ENCODE peak calls at places on chromosomes 12 and 14, in five cellular contexts. One of them, this sample, is unnamed.

GRCh38 chr12:69405466-69405865 is 45.9 kb downstream of the YEATS4 start:
- DNase-seq in adipocyte: peak; percentile 96
- DNase-seq in caudate nucleus: no peak
- DNase-seq in Peyer's patch: no peak
- DNase-seq in ACHN: peak; percentile 98
- DNase-seq in this sample: peak; percentile 97

GRCh38 chr14:84250863-84251262 is 1279.1 kb upstream of the FLRT2 start:
- DNase-seq in adipocyte: no peak
- DNase-seq in caudate nucleus: no peak
- DNase-seq in Peyer's patch: no peak
- DNase-seq in ACHN: no peak
- DNase-seq in this sample: no peak

GRCh38 chr12:28569698-28570411 is 379.6 kb downstream of the CCDC91 start:
- DNase-seq in adipocyte: peak; percentile 84
- DNase-seq in caudate nucleus: no peak
- DNase-seq in Peyer's patch: no peak
- DNase-seq in ACHN: no peak
- DNase-seq in this sample: peak; percentile 68

GRCh38 chr12:63857771-63858670 is 13.5 kb downstream of the SRGAP1 start:
- DNase-seq in adipocyte: no peak
- DNase-seq in caudate nucleus: no peak
- DNase-seq in Peyer's patch: no peak
- DNase-seq in ACHN: no peak
- DNase-seq in this sample: peak; percentile 71

GRCh38 chr14:69763761-69764510 is 3.0 kb upstream of the SRSF5 start:
- DNase-seq in adipocyte: no peak
- DNase-seq in caudate nucleus: no peak
- DNase-seq in Peyer's patch: no peak
- DNase-seq in ACHN: no peak
- DNase-seq in this sample: no peak

GRCh38 chr14:99531221-99532096 is 50.2 kb downstream of the CCNK start:
- DNase-seq in adipocyte: peak; percentile 75
- DNase-seq in caudate nucleus: no peak
- DNase-seq in Peyer's patch: no peak
- DNase-seq in ACHN: no peak
- DNase-seq in this sample: peak; percentile 77

GRCh38 chr12:3752741-3753486 is at the start of gene CRACR2A:
- DNase-seq in adipocyte: peak; percentile 45
- DNase-seq in caudate nucleus: no peak
- DNase-seq in Peyer's patch: peak; percentile 89
- DNase-seq in ACHN: peak; percentile 83
- DNase-seq in this sample: peak; percentile 79

GRCh38 chr12:121580959-121581680 is at the start of gene KDM2B:
- DNase-seq in adipocyte: peak; percentile 67
- DNase-seq in caudate nucleus: no peak
- DNase-seq in Peyer's patch: peak; percentile 53
- DNase-seq in ACHN: no peak
- DNase-seq in this sample: peak; percentile 79

GRCh38 chr14:33958616-33959226 is 7.8 kb upstream of the EGLN3 start:
- DNase-seq in adipocyte: no peak
- DNase-seq in caudate nucleus: no peak
- DNase-seq in Peyer's patch: no peak
- DNase-seq in ACHN: no peak
- DNase-seq in this sample: no peak

GRCh38 chr14:76352639-76353281 is 23.2 kb upstream of the ESRRB start:
- DNase-seq in adipocyte: peak; percentile 74
- DNase-seq in caudate nucleus: no peak
- DNase-seq in Peyer's patch: peak; percentile 62
- DNase-seq in ACHN: peak; percentile 40
- DNase-seq in this sample: peak; percentile 56

GRCh38 chr14:103711516-103712431 is 3.5 kb downstream of the XRCC3 start:
- DNase-seq in adipocyte: no peak
- DNase-seq in caudate nucleus: no peak
- DNase-seq in Peyer's patch: no peak
- DNase-seq in ACHN: no peak
- DNase-seq in this sample: no peak

GRCh38 chr14:73815849-73816816 is 35.5 kb upstream of the PTGR2 start:
- DNase-seq in adipocyte: no peak
- DNase-seq in caudate nucleus: no peak
- DNase-seq in Peyer's patch: peak; percentile 21
- DNase-seq in ACHN: no peak
- DNase-seq in this sample: peak; percentile 66

GRCh38 chr14:54837508-54838149 is 65.0 kb downstream of the GCH1 start:
- DNase-seq in adipocyte: no peak
- DNase-seq in caudate nucleus: no peak
- DNase-seq in Peyer's patch: peak; percentile 52
- DNase-seq in ACHN: no peak
- DNase-seq in this sample: no peak

GRCh38 chr12:28320353-28320752 is 130.1 kb downstream of the CCDC91 start:
- DNase-seq in adipocyte: no peak
- DNase-seq in caudate nucleus: no peak
- DNase-seq in Peyer's patch: no peak
- DNase-seq in ACHN: no peak
- DNase-seq in this sample: no peak

GRCh38 chr14:100679707-100680438 is 46.8 kb upstream of the DLK1 start:
- DNase-seq in adipocyte: peak; percentile 90
- DNase-seq in caudate nucleus: no peak
- DNase-seq in Peyer's patch: no peak
- DNase-seq in ACHN: no peak
- DNase-seq in this sample: peak; percentile 96

GRCh38 chr14:102954081-102954789 is 31.8 kb downstream of the AMN start:
- DNase-seq in adipocyte: no peak
- DNase-seq in caudate nucleus: no peak
- DNase-seq in Peyer's patch: no peak
- DNase-seq in ACHN: no peak
- DNase-seq in this sample: no peak

GRCh38 chr14:101855958-101856357 is 94.4 kb downstream of the PPP2R5C start:
- DNase-seq in adipocyte: no peak
- DNase-seq in caudate nucleus: no peak
- DNase-seq in Peyer's patch: no peak
- DNase-seq in ACHN: no peak
- DNase-seq in this sample: no peak

GRCh38 chr12:102869571-102869970 is 47.5 kb downstream of the PAH start:
- DNase-seq in adipocyte: no peak
- DNase-seq in caudate nucleus: no peak
- DNase-seq in Peyer's patch: no peak
- DNase-seq in ACHN: no peak
- DNase-seq in this sample: no peak

GRCh38 chr12:114241973-114242434 is 163.9 kb downstream of the TBX5 start:
- DNase-seq in adipocyte: no peak
- DNase-seq in caudate nucleus: no peak
- DNase-seq in Peyer's patch: no peak
- DNase-seq in ACHN: no peak
- DNase-seq in this sample: no peak

GRCh38 chr12:110689002-110689600 is at the start of gene HVCN1:
- DNase-seq in adipocyte: peak; percentile 47
- DNase-seq in caudate nucleus: no peak
- DNase-seq in Peyer's patch: peak; percentile 82
- DNase-seq in ACHN: no peak
- DNase-seq in this sample: no peak

GRCh38 chr14:25150401-25150800 is 100.5 kb upstream of the STXBP6 start:
- DNase-seq in adipocyte: peak; percentile 64
- DNase-seq in caudate nucleus: no peak
- DNase-seq in Peyer's patch: no peak
- DNase-seq in ACHN: no peak
- DNase-seq in this sample: peak; percentile 53

GRCh38 chr14:101948666-101949205 is 15.6 kb upstream of the DYNC1H1 start:
- DNase-seq in adipocyte: no peak
- DNase-seq in caudate nucleus: no peak
- DNase-seq in Peyer's patch: peak; percentile 58
- DNase-seq in ACHN: no peak
- DNase-seq in this sample: no peak

GRCh38 chr14:51328942-51329350 is 88.9 kb downstream of the TMX1 start:
- DNase-seq in adipocyte: peak; percentile 41
- DNase-seq in caudate nucleus: no peak
- DNase-seq in Peyer's patch: no peak
- DNase-seq in ACHN: no peak
- DNase-seq in this sample: peak; percentile 52

GRCh38 chr12:71303199-71303598 is 136.4 kb upstream of the LGR5 start:
- DNase-seq in adipocyte: no peak
- DNase-seq in caudate nucleus: no peak
- DNase-seq in Peyer's patch: no peak
- DNase-seq in ACHN: peak; percentile 68
- DNase-seq in this sample: peak; percentile 44

GRCh38 chr14:94548131-94548998 is 12.9 kb upstream of the SERPINA4 start:
- DNase-seq in adipocyte: no peak
- DNase-seq in caudate nucleus: no peak
- DNase-seq in Peyer's patch: no peak
- DNase-seq in ACHN: no peak
- DNase-seq in this sample: peak; percentile 27

GRCh38 chr12:93549174-93549573 is 23.3 kb upstream of the SOCS2 start:
- DNase-seq in adipocyte: no peak
- DNase-seq in caudate nucleus: no peak
- DNase-seq in Peyer's patch: no peak
- DNase-seq in ACHN: no peak
- DNase-seq in this sample: no peak

GRCh38 chr14:64572721-64573508 is 23.2 kb downstream of the PPP1R36 start:
- DNase-seq in adipocyte: peak; percentile 68
- DNase-seq in caudate nucleus: peak; percentile 8
- DNase-seq in Peyer's patch: no peak
- DNase-seq in ACHN: no peak
- DNase-seq in this sample: peak; percentile 60

GRCh38 chr14:54673193-54674121 is 106.5 kb downstream of the SAMD4A start:
- DNase-seq in adipocyte: no peak
- DNase-seq in caudate nucleus: no peak
- DNase-seq in Peyer's patch: no peak
- DNase-seq in ACHN: no peak
- DNase-seq in this sample: peak; percentile 74

GRCh38 chr14:22820731-22821130 is 5.5 kb upstream of the SLC7A7 start:
- DNase-seq in adipocyte: peak; percentile 62
- DNase-seq in caudate nucleus: no peak
- DNase-seq in Peyer's patch: no peak
- DNase-seq in ACHN: no peak
- DNase-seq in this sample: peak; percentile 34

GRCh38 chr12:111769599-111769998 is 2.9 kb downstream of the ALDH2 start:
- DNase-seq in adipocyte: no peak
- DNase-seq in caudate nucleus: no peak
- DNase-seq in Peyer's patch: no peak
- DNase-seq in ACHN: no peak
- DNase-seq in this sample: no peak

GRCh38 chr12:108103517-108103916 is 25.6 kb upstream of the WSCD2 start:
- DNase-seq in adipocyte: no peak
- DNase-seq in caudate nucleus: no peak
- DNase-seq in Peyer's patch: no peak
- DNase-seq in ACHN: no peak
- DNase-seq in this sample: no peak

GRCh38 chr12:111366583-111366982 is 2.3 kb downstream of the PHETA1 start:
- DNase-seq in adipocyte: no peak
- DNase-seq in caudate nucleus: no peak
- DNase-seq in Peyer's patch: no peak
- DNase-seq in ACHN: no peak
- DNase-seq in this sample: no peak

GRCh38 chr14:100467046-100467750 is 120.0 kb downstream of the BEGAIN start:
- DNase-seq in adipocyte: no peak
- DNase-seq in caudate nucleus: no peak
- DNase-seq in Peyer's patch: no peak
- DNase-seq in ACHN: no peak
- DNase-seq in this sample: no peak

GRCh38 chr12:98594050-98594853 is 766 bp downstream of the SLC25A3 start:
- DNase-seq in adipocyte: peak; percentile 63
- DNase-seq in caudate nucleus: peak; percentile 38
- DNase-seq in Peyer's patch: peak; percentile 72
- DNase-seq in ACHN: peak; percentile 37
- DNase-seq in this sample: no peak